ENCODE peak calls at places on chromosomes 5 and 9, in five cellular contexts. One of them, this sample, is unnamed.

GRCh38 chr5:99317136-99317535 is 388.3 kb upstream of the CHD1 start:
- DNase-seq in HEK293T: no peak
- DNase-seq in putamen: no peak
- DNase-seq in AG08396: no peak
- DNase-seq in retina: no peak
- DNase-seq in this sample: no peak

GRCh38 chr5:131994533-131995226 is 16.8 kb downstream of the ACSL6 start:
- DNase-seq in HEK293T: no peak
- DNase-seq in putamen: no peak
- DNase-seq in AG08396: no peak
- DNase-seq in retina: no peak
- DNase-seq in this sample: no peak

GRCh38 chr5:163350083-163350482 is 87.3 kb upstream of the CCNG1 start:
- DNase-seq in HEK293T: no peak
- DNase-seq in putamen: no peak
- DNase-seq in AG08396: no peak
- DNase-seq in retina: no peak
- DNase-seq in this sample: no peak

GRCh38 chr5:159017787-159018186 is 81.9 kb downstream of the EBF1 start:
- DNase-seq in HEK293T: no peak
- DNase-seq in putamen: no peak
- DNase-seq in AG08396: no peak
- DNase-seq in retina: no peak
- DNase-seq in this sample: no peak

GRCh38 chr9:124452841-124453585 is 2.8 kb downstream of the ADGRD2 start:
- DNase-seq in HEK293T: no peak
- DNase-seq in putamen: no peak
- DNase-seq in AG08396: no peak
- DNase-seq in retina: no peak
- DNase-seq in this sample: no peak

GRCh38 chr5:170740586-170741205 is 42.8 kb upstream of the GABRP start:
- DNase-seq in HEK293T: no peak
- DNase-seq in putamen: no peak
- DNase-seq in AG08396: no peak
- DNase-seq in retina: no peak
- DNase-seq in this sample: no peak

GRCh38 chr5:2109566-2109965 is 226.8 kb upstream of the IRX4 start:
- DNase-seq in HEK293T: no peak
- DNase-seq in putamen: no peak
- DNase-seq in AG08396: no peak
- DNase-seq in retina: no peak
- DNase-seq in this sample: no peak

GRCh38 chr5:95530441-95530840 is 24.3 kb downstream of the SKIC3 start:
- DNase-seq in HEK293T: no peak
- DNase-seq in putamen: no peak
- DNase-seq in AG08396: peak
- DNase-seq in retina: no peak
- DNase-seq in this sample: no peak

GRCh38 chr5:14710313-14710994 is 45.9 kb downstream of the OTULIN start:
- DNase-seq in HEK293T: no peak
- DNase-seq in putamen: no peak
- DNase-seq in AG08396: no peak
- DNase-seq in retina: no peak
- DNase-seq in this sample: no peak

GRCh38 chr9:135565141-135565628 is 3.6 kb downstream of the PAEP start:
- DNase-seq in HEK293T: no peak
- DNase-seq in putamen: no peak
- DNase-seq in AG08396: no peak
- DNase-seq in retina: no peak
- DNase-seq in this sample: no peak

GRCh38 chr5:143101740-143102386 is 301.6 kb downstream of the NR3C1 start:
- DNase-seq in HEK293T: no peak
- DNase-seq in putamen: no peak
- DNase-seq in AG08396: no peak
- DNase-seq in retina: no peak
- DNase-seq in this sample: no peak

GRCh38 chr5:121993191-121993590 is 31.4 kb downstream of the SRFBP1 start:
- DNase-seq in HEK293T: no peak
- DNase-seq in putamen: no peak
- DNase-seq in AG08396: no peak
- DNase-seq in retina: no peak
- DNase-seq in this sample: no peak

GRCh38 chr5:39148983-39149534 is 70.3 kb downstream of the FYB1 start:
- DNase-seq in HEK293T: no peak
- DNase-seq in putamen: no peak
- DNase-seq in AG08396: no peak
- DNase-seq in retina: no peak
- DNase-seq in this sample: peak

GRCh38 chr9:134968823-134969090 is 51.0 kb upstream of the FCN1 start:
- DNase-seq in HEK293T: no peak
- DNase-seq in putamen: no peak
- DNase-seq in AG08396: no peak
- DNase-seq in retina: no peak
- DNase-seq in this sample: no peak

GRCh38 chr5:68305223-68305865 is 89.8 kb downstream of the PIK3R1 start:
- DNase-seq in HEK293T: no peak
- DNase-seq in putamen: no peak
- DNase-seq in AG08396: no peak
- DNase-seq in retina: no peak
- DNase-seq in this sample: no peak

GRCh38 chr5:159975462-159976019 is 33.4 kb upstream of the TTC1 start:
- DNase-seq in HEK293T: peak
- DNase-seq in putamen: no peak
- DNase-seq in AG08396: peak
- DNase-seq in retina: no peak
- DNase-seq in this sample: no peak

GRCh38 chr9:127183814-127184582 is 61.6 kb upstream of the ANGPTL2 start:
- DNase-seq in HEK293T: no peak
- DNase-seq in putamen: no peak
- DNase-seq in AG08396: peak
- DNase-seq in retina: no peak
- DNase-seq in this sample: no peak